ENCODE peak calls at places on chromosomes 13 and 19, in four cellular contexts. One of them, this sample, is unnamed.

GRCh38 chr19:51370230-51370629 is 1.4 kb upstream of the CLDND2 start:
- DNase-seq in heart right ventricle: no peak
- DNase-seq in left cardiac atrium: no peak
- DNase-seq in myocyte: no peak
- DNase-seq in this sample: no peak

GRCh38 chr13:36163809-36164308 is 32.7 kb upstream of the DCLK1 start:
- DNase-seq in myocyte: peak
- DNase-seq in left cardiac atrium: peak
- DNase-seq in heart right ventricle: peak
- DNase-seq in this sample: no peak

GRCh38 chr13:43167058-43167457 is 143.7 kb downstream of the DNAJC15 start:
- DNase-seq in myocyte: no peak
- DNase-seq in heart right ventricle: no peak
- DNase-seq in left cardiac atrium: no peak
- DNase-seq in this sample: no peak

GRCh38 chr13:21733475-21734311 is 62.8 kb downstream of the FGF9 start:
- DNase-seq in myocyte: no peak
- DNase-seq in left cardiac atrium: no peak
- DNase-seq in heart right ventricle: no peak
- DNase-seq in this sample: no peak

GRCh38 chr13:75279834-75280369 is 202.1 kb downstream of the TBC1D4 start:
- DNase-seq in myocyte: no peak
- DNase-seq in heart right ventricle: no peak
- DNase-seq in left cardiac atrium: no peak
- DNase-seq in this sample: no peak

GRCh38 chr13:96835591-96835990 is 158.7 kb downstream of the OXGR1 start:
- DNase-seq in myocyte: no peak
- DNase-seq in heart right ventricle: no peak
- DNase-seq in left cardiac atrium: no peak
- DNase-seq in this sample: no peak

GRCh38 chr13:86569119-86569518 is 769.9 kb upstream of the SLITRK6 start:
- DNase-seq in left cardiac atrium: no peak
- DNase-seq in heart right ventricle: no peak
- DNase-seq in myocyte: no peak
- DNase-seq in this sample: no peak

GRCh38 chr19:57802269-57802668 is 12.4 kb downstream of the ZNF552 start:
- DNase-seq in left cardiac atrium: no peak
- DNase-seq in myocyte: no peak
- DNase-seq in heart right ventricle: no peak
- DNase-seq in this sample: no peak

GRCh38 chr19:31701146-31701545 is 351.9 kb upstream of the TSHZ3 start:
- DNase-seq in heart right ventricle: no peak
- DNase-seq in myocyte: no peak
- DNase-seq in left cardiac atrium: no peak
- DNase-seq in this sample: no peak

GRCh38 chr13:113907637-113908617 is 44.1 kb upstream of the GAS6 start:
- DNase-seq in heart right ventricle: no peak
- DNase-seq in left cardiac atrium: no peak
- DNase-seq in myocyte: no peak
- DNase-seq in this sample: no peak

GRCh38 chr13:112193463-112194166 is 126.7 kb downstream of the SOX1 start:
- DNase-seq in left cardiac atrium: no peak
- DNase-seq in myocyte: no peak
- DNase-seq in heart right ventricle: no peak
- DNase-seq in this sample: no peak

GRCh38 chr13:101308247-101309013 is 107.9 kb downstream of the NALCN start:
- DNase-seq in left cardiac atrium: no peak
- DNase-seq in heart right ventricle: no peak
- DNase-seq in myocyte: peak
- DNase-seq in this sample: no peak

GRCh38 chr13:97600438-97601080 is 166.6 kb downstream of the RAP2A start:
- DNase-seq in myocyte: peak
- DNase-seq in left cardiac atrium: no peak
- DNase-seq in heart right ventricle: no peak
- DNase-seq in this sample: no peak